ENCODE peak calls at places on chromosomes 1 and 21, in five cellular contexts. S, A, O, H and P are unnamed samples.

GRCh38 chr1:159171688-159172501 is 480 bp downstream of the CADM3 start:
- DNase-seq in S (no peak), A (no peak), O (no peak), H (no peak), P (peak)

GRCh38 chr1:36222481-36223372 is 1.5 kb upstream of the THRAP3 start:
- DNase-seq in S (no peak), A (no peak), O (no peak), H (no peak), P (no peak)

GRCh38 chr1:231943084-231943483 is 316.5 kb downstream of the DISC1 start:
- DNase-seq in S (no peak), A (no peak), O (no peak), H (no peak), P (no peak)

GRCh38 chr1:41587791-41588190 is 103.3 kb upstream of the EDN2 start:
- DNase-seq in S (no peak), A (no peak), O (no peak), H (no peak), P (no peak)

GRCh38 chr1:21514245-21514644 is 5.0 kb downstream of the ALPL start:
- DNase-seq in S (no peak), A (no peak), O (no peak), H (no peak), P (no peak)

GRCh38 chr1:180642781-180643180 is 11.0 kb downstream of the XPR1 start:
- DNase-seq in S (no peak), A (no peak), O (no peak), H (no peak), P (no peak)

GRCh38 chr1:61271412-61271789 is 189.0 kb downstream of the NFIA start:
- DNase-seq in S (no peak), A (no peak), O (no peak), H (no peak), P (no peak)

GRCh38 chr21:14012409-14012808 is 198.3 kb downstream of the LIPI start:
- DNase-seq in S (no peak), A (no peak), O (no peak), H (no peak), P (no peak)

GRCh38 chr1:73564294-73564693 is 633.7 kb downstream of the LRRIQ3 start:
- DNase-seq in S (no peak), A (no peak), O (no peak), H (no peak), P (no peak)

GRCh38 chr1:17438176-17438976 is 1.1 kb downstream of the RCC2 start:
- DNase-seq in S (peak), A (peak), O (peak), H (no peak), P (peak)

GRCh38 chr1:158285756-158286241 is 3.9 kb upstream of the CD1C start:
- DNase-seq in S (no peak), A (no peak), O (no peak), H (no peak), P (peak)

GRCh38 chr1:111280267-111280666 is 10.4 kb upstream of the CHIA start:
- DNase-seq in S (no peak), A (no peak), O (no peak), H (no peak), P (no peak)

GRCh38 chr1:206445861-206446495 is 24.3 kb upstream of the IKBKE start:
- DNase-seq in S (no peak), A (no peak), O (no peak), H (no peak), P (no peak)

GRCh38 chr21:43758132-43758619 is 17.9 kb downstream of the CSTB start:
- DNase-seq in S (no peak), A (no peak), O (peak), H (no peak), P (no peak)

GRCh38 chr1:58465825-58466617 is 80.5 kb downstream of the OMA1 start:
- DNase-seq in S (no peak), A (no peak), O (no peak), H (no peak), P (no peak)

GRCh38 chr1:175448467-175448866 is 255.9 kb upstream of the KIAA0040 start:
- DNase-seq in S (no peak), A (no peak), O (no peak), H (no peak), P (no peak)

GRCh38 chr1:111660204-111661150 is 40.9 kb downstream of the RAP1A start:
- DNase-seq in S (no peak), A (no peak), O (peak), H (no peak), P (no peak)

GRCh38 chr1:212291505-212292134 is 6.4 kb downstream of the PPP2R5A start:
- DNase-seq in S (no peak), A (no peak), O (peak), H (no peak), P (no peak)

GRCh38 chr1:226268421-226269124 is 40.4 kb downstream of the LIN9 start:
- DNase-seq in S (no peak), A (no peak), O (peak), H (no peak), P (no peak)

GRCh38 chr1:8571200-8571984 is 246.0 kb downstream of the RERE start:
- DNase-seq in S (no peak), A (no peak), O (peak), H (no peak), P (no peak)

GRCh38 chr1:234900601-234901000 is 228.0 kb downstream of the TOMM20 start:
- DNase-seq in S (no peak), A (no peak), O (no peak), H (no peak), P (no peak)

GRCh38 chr1:3677411-3677944 is 25.2 kb downstream of the TP73 start:
- DNase-seq in S (no peak), A (no peak), O (no peak), H (no peak), P (peak)